ENCODE peak calls at places on chromosomes 12 and 14, in four cellular contexts. One of them, this sample, is unnamed.

GRCh38 chr14:50058112-50058511 is 58.3 kb downstream of the VCPKMT start:
- DNase-seq in HFF-Myc: no peak
- DNase-seq in lower lobe of right lung: no peak
- DNase-seq in tibial nerve: no peak
- DNase-seq in this sample: no peak

GRCh38 chr12:6465467-6466183 is 4.9 kb downstream of the VAMP1 start:
- DNase-seq in lower lobe of right lung: no peak
- DNase-seq in tibial nerve: peak
- DNase-seq in HFF-Myc: peak
- DNase-seq in this sample: no peak

GRCh38 chr14:72638021-72638420 is 255.9 kb downstream of the DPF3 start:
- DNase-seq in tibial nerve: no peak
- DNase-seq in lower lobe of right lung: no peak
- DNase-seq in HFF-Myc: peak
- DNase-seq in this sample: no peak

GRCh38 chr12:49489720-49490119 is 49.1 kb upstream of the KCNH3 start:
- DNase-seq in HFF-Myc: no peak
- DNase-seq in lower lobe of right lung: no peak
- DNase-seq in tibial nerve: no peak
- DNase-seq in this sample: no peak

GRCh38 chr12:52634266-52635056 is 16.1 kb upstream of the KRT73 start:
- DNase-seq in tibial nerve: no peak
- DNase-seq in lower lobe of right lung: no peak
- DNase-seq in HFF-Myc: no peak
- DNase-seq in this sample: no peak

GRCh38 chr14:54568821-54569591 is 2.1 kb downstream of the SAMD4A start:
- DNase-seq in lower lobe of right lung: no peak
- DNase-seq in HFF-Myc: no peak
- DNase-seq in tibial nerve: no peak
- DNase-seq in this sample: no peak

GRCh38 chr12:27335364-27336145 is 2.9 kb downstream of the BMAL2 start:
- DNase-seq in HFF-Myc: no peak
- DNase-seq in lower lobe of right lung: no peak
- DNase-seq in tibial nerve: no peak
- DNase-seq in this sample: no peak

GRCh38 chr12:946212-946611 is 3.3 kb downstream of the RAD52 start:
- DNase-seq in tibial nerve: no peak
- DNase-seq in lower lobe of right lung: no peak
- DNase-seq in HFF-Myc: no peak
- DNase-seq in this sample: no peak

GRCh38 chr12:56243731-56244181 is 13.9 kb downstream of the SLC39A5 start:
- DNase-seq in HFF-Myc: no peak
- DNase-seq in tibial nerve: no peak
- DNase-seq in lower lobe of right lung: no peak
- DNase-seq in this sample: no peak

GRCh38 chr12:53231859-53232640 is at the start of gene RARG:
- DNase-seq in HFF-Myc: no peak
- DNase-seq in tibial nerve: peak
- DNase-seq in lower lobe of right lung: peak
- DNase-seq in this sample: no peak

GRCh38 chr14:91185721-91186120 is 58.8 kb downstream of the GPR68 start:
- DNase-seq in lower lobe of right lung: no peak
- DNase-seq in HFF-Myc: peak
- DNase-seq in tibial nerve: no peak
- DNase-seq in this sample: no peak

GRCh38 chr14:77475432-77476115 is 17.7 kb downstream of the AHSA1 start:
- DNase-seq in HFF-Myc: no peak
- DNase-seq in lower lobe of right lung: no peak
- DNase-seq in tibial nerve: no peak
- DNase-seq in this sample: no peak

GRCh38 chr12:122422769-122423257 is 344 bp upstream of the CLIP1 start:
- DNase-seq in lower lobe of right lung: peak
- DNase-seq in tibial nerve: no peak
- DNase-seq in HFF-Myc: no peak
- DNase-seq in this sample: no peak

GRCh38 chr14:35632276-35633071 is 98.5 kb downstream of the INSM2 start:
- DNase-seq in HFF-Myc: no peak
- DNase-seq in tibial nerve: no peak
- DNase-seq in lower lobe of right lung: no peak
- DNase-seq in this sample: no peak

GRCh38 chr12:20505056-20505455 is 136.7 kb downstream of the PDE3A start:
- DNase-seq in lower lobe of right lung: no peak
- DNase-seq in HFF-Myc: no peak
- DNase-seq in tibial nerve: no peak
- DNase-seq in this sample: no peak

GRCh38 chr12:130336723-130337475 is 788 bp upstream of the PIWIL1 start:
- DNase-seq in lower lobe of right lung: no peak
- DNase-seq in tibial nerve: no peak
- DNase-seq in HFF-Myc: no peak
- DNase-seq in this sample: no peak

GRCh38 chr14:104678901-104679705 is 10.3 kb upstream of the INF2 start:
- DNase-seq in HFF-Myc: no peak
- DNase-seq in tibial nerve: no peak
- DNase-seq in lower lobe of right lung: peak
- DNase-seq in this sample: no peak

GRCh38 chr12:109377139-109377685 is 29.5 kb downstream of the MYO1H start:
- DNase-seq in HFF-Myc: no peak
- DNase-seq in tibial nerve: no peak
- DNase-seq in lower lobe of right lung: no peak
- DNase-seq in this sample: no peak

GRCh38 chr14:83826838-83827237 is 1703.1 kb upstream of the FLRT2 start:
- DNase-seq in lower lobe of right lung: no peak
- DNase-seq in tibial nerve: no peak
- DNase-seq in HFF-Myc: no peak
- DNase-seq in this sample: no peak

GRCh38 chr12:107670999-107671643 is 14.5 kb upstream of the PWP1 start:
- DNase-seq in HFF-Myc: no peak
- DNase-seq in tibial nerve: no peak
- DNase-seq in lower lobe of right lung: no peak
- DNase-seq in this sample: no peak

GRCh38 chr14:94100847-94101246 is 9.7 kb upstream of the IFI27 start:
- DNase-seq in tibial nerve: no peak
- DNase-seq in lower lobe of right lung: no peak
- DNase-seq in HFF-Myc: no peak
- DNase-seq in this sample: no peak

GRCh38 chr14:70257526-70257925 is 68.8 kb upstream of the SLC8A3 start:
- DNase-seq in lower lobe of right lung: no peak
- DNase-seq in HFF-Myc: no peak
- DNase-seq in tibial nerve: no peak
- DNase-seq in this sample: no peak

GRCh38 chr12:65795453-65795852 is 28.8 kb upstream of the HMGA2 start:
- DNase-seq in tibial nerve: no peak
- DNase-seq in HFF-Myc: no peak
- DNase-seq in lower lobe of right lung: no peak
- DNase-seq in this sample: no peak

GRCh38 chr14:31944256-31945073 is 132.6 kb upstream of the ARHGAP5 start:
- DNase-seq in lower lobe of right lung: no peak
- DNase-seq in tibial nerve: no peak
- DNase-seq in HFF-Myc: no peak
- DNase-seq in this sample: no peak

GRCh38 chr14:80844872-80845271 is 96.7 kb downstream of the CEP128 start:
- DNase-seq in HFF-Myc: no peak
- DNase-seq in lower lobe of right lung: no peak
- DNase-seq in tibial nerve: no peak
- DNase-seq in this sample: no peak

GRCh38 chr12:77354766-77355362 is 289.5 kb upstream of the E2F7 start:
- DNase-seq in HFF-Myc: no peak
- DNase-seq in tibial nerve: no peak
- DNase-seq in lower lobe of right lung: no peak
- DNase-seq in this sample: no peak

GRCh38 chr12:42916143-42916542 is 326.6 kb upstream of the PRICKLE1 start:
- DNase-seq in tibial nerve: no peak
- DNase-seq in lower lobe of right lung: no peak
- DNase-seq in HFF-Myc: no peak
- DNase-seq in this sample: no peak

GRCh38 chr12:40107803-40108620 is 2.1 kb upstream of the SLC2A13 start:
- DNase-seq in tibial nerve: no peak
- DNase-seq in HFF-Myc: no peak
- DNase-seq in lower lobe of right lung: peak
- DNase-seq in this sample: no peak

GRCh38 chr12:124478416-124478815 is 89.0 kb downstream of the NCOR2 start:
- DNase-seq in lower lobe of right lung: no peak
- DNase-seq in HFF-Myc: no peak
- DNase-seq in tibial nerve: no peak
- DNase-seq in this sample: no peak

GRCh38 chr14:71196921-71197320 is 289.7 kb downstream of the PCNX1 start:
- DNase-seq in HFF-Myc: no peak
- DNase-seq in tibial nerve: no peak
- DNase-seq in lower lobe of right lung: no peak
- DNase-seq in this sample: no peak

GRCh38 chr12:92784795-92785562 is 82.2 kb downstream of the PLEKHG7 start:
- DNase-seq in HFF-Myc: peak
- DNase-seq in tibial nerve: no peak
- DNase-seq in lower lobe of right lung: no peak
- DNase-seq in this sample: no peak

GRCh38 chr12:119544780-119545625 is 48.6 kb upstream of the TMEM233 start:
- DNase-seq in HFF-Myc: peak
- DNase-seq in lower lobe of right lung: peak
- DNase-seq in tibial nerve: peak
- DNase-seq in this sample: no peak

GRCh38 chr12:85836716-85837100 is 499 bp upstream of the RASSF9 start:
- DNase-seq in lower lobe of right lung: peak
- DNase-seq in HFF-Myc: no peak
- DNase-seq in tibial nerve: no peak
- DNase-seq in this sample: no peak

GRCh38 chr12:93908846-93909592 is 231.8 kb downstream of the CRADD start:
- DNase-seq in tibial nerve: no peak
- DNase-seq in HFF-Myc: no peak
- DNase-seq in lower lobe of right lung: no peak
- DNase-seq in this sample: no peak

GRCh38 chr12:53115112-53115890 is 12.0 kb downstream of the SOAT2 start:
- DNase-seq in lower lobe of right lung: no peak
- DNase-seq in tibial nerve: no peak
- DNase-seq in HFF-Myc: no peak
- DNase-seq in this sample: no peak

GRCh38 chr12:26787125-26787495 is 45.9 kb downstream of the ITPR2 start:
- DNase-seq in HFF-Myc: peak
- DNase-seq in tibial nerve: no peak
- DNase-seq in lower lobe of right lung: no peak
- DNase-seq in this sample: no peak

GRCh38 chr12:123118397-123118945 is 32.4 kb downstream of the PITPNM2 start:
- DNase-seq in tibial nerve: no peak
- DNase-seq in HFF-Myc: no peak
- DNase-seq in lower lobe of right lung: no peak
- DNase-seq in this sample: no peak

DNA sequence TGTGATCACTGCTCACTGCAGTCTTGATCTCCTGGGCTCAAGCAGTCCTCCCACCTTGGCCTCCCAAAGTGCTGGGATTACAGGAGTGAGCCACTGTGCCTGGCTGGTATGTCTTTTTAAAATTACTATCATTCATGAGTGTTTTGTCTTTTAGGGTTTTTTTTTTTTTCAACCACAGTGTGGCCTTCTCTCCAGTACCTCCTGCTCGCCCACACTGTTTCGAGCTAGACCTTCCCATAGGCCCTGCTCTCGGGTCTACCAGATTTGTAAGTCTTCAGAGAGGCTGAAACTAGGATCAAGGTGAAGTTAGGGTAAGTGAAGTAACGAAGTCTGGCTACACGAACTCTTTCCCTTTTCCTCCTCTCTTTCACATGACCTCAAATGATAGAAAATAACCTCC is 1.5 kb downstream of the BIN2 start:
- DNase-seq in tibial nerve: no peak
- DNase-seq in HFF-Myc: no peak
- DNase-seq in lower lobe of right lung: no peak
- DNase-seq in this sample: no peak
- H3K4me3 ChIP-seq in tibial nerve: peak
- H3K4me3 ChIP-seq in HFF-Myc: no peak
- H3K4me3 ChIP-seq in lower lobe of right lung: peak
- H3K4me3 ChIP-seq in this sample: no peak

GRCh38 chr12:104928036-104928770 is 29.9 kb downstream of the SLC41A2 start:
- DNase-seq in lower lobe of right lung: no peak
- DNase-seq in tibial nerve: no peak
- DNase-seq in HFF-Myc: no peak
- DNase-seq in this sample: no peak
- H3K4me3 ChIP-seq in lower lobe of right lung: no peak
- H3K4me3 ChIP-seq in tibial nerve: no peak
- H3K4me3 ChIP-seq in HFF-Myc: no peak
- H3K4me3 ChIP-seq in this sample: no peak

DNA sequence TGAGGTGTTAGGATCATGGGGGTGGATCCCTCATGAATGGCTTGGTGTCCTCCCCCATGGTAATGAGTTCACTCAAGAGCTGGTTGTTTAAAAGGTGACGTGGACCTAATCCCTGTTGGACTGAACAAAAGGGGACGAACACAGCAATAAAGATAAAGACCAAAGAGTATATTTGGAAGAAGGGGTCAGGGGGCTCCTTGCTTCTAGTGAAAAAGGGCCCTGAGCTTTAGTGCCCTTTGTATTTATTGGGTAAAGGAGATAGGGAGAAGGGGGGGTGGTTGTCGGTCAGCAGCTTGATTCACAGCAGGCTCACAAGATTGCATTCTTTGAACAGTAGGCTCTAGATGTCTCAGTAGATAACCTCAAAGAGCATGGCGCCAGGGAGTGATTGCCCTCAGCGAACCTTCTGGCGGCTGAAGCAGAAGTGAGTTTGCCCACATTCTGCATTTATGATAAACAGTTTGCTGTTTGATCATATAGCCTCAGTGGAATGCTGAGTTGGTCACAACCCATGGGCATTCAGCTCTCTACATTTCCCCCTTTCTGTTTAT is 25.9 kb upstream of the MAPKAPK5 start:
- DNase-seq in tibial nerve: no peak
- DNase-seq in lower lobe of right lung: no peak
- DNase-seq in HFF-Myc: no peak
- DNase-seq in this sample: no peak
- H3K4me3 ChIP-seq in tibial nerve: no peak
- H3K4me3 ChIP-seq in lower lobe of right lung: no peak
- H3K4me3 ChIP-seq in HFF-Myc: no peak
- H3K4me3 ChIP-seq in this sample: no peak

GRCh38 chr12:12582895-12583303 is 20.2 kb upstream of the DUSP16 start:
- DNase-seq in lower lobe of right lung: no peak
- DNase-seq in tibial nerve: no peak
- DNase-seq in HFF-Myc: no peak
- DNase-seq in this sample: no peak

GRCh38 chr12:12582193-12582881 is 19.7 kb upstream of the DUSP16 start:
- DNase-seq in HFF-Myc: no peak
- DNase-seq in tibial nerve: no peak
- DNase-seq in lower lobe of right lung: no peak
- DNase-seq in this sample: no peak

GRCh38 chr12:12586879-12587675 is 24.4 kb upstream of the DUSP16 start:
- DNase-seq in tibial nerve: no peak
- DNase-seq in HFF-Myc: no peak
- DNase-seq in lower lobe of right lung: no peak
- DNase-seq in this sample: no peak

GRCh38 chr12:12585115-12585862 is 22.6 kb upstream of the DUSP16 start:
- DNase-seq in tibial nerve: no peak
- DNase-seq in lower lobe of right lung: no peak
- DNase-seq in HFF-Myc: no peak
- DNase-seq in this sample: no peak

DNA sequence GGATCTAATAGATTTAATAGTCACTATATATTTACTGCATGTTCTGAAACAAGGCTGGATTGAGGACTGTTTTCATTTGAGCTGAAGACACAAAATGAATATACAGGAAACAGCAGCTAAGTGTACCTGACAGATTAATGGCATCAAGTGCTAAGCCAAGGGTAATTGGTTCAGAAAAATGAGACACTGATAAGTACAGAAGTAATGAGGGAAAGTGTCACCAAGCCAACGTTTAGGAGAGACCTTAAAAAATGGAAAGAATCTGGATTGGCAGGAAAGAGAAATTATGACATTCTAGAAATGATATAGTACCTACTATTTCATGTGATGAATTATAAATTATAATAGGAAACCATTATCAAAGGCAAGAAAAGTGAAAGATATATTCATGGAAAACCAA is 20.8 kb upstream of the DUSP16 start:
- DNase-seq in lower lobe of right lung: no peak
- DNase-seq in tibial nerve: no peak
- DNase-seq in HFF-Myc: no peak
- DNase-seq in this sample: no peak
- H3K4me3 ChIP-seq in lower lobe of right lung: no peak
- H3K4me3 ChIP-seq in tibial nerve: no peak
- H3K4me3 ChIP-seq in HFF-Myc: no peak
- H3K4me3 ChIP-seq in this sample: no peak

This sample was measured in esophagus squamous epithelium.